ENCODE peak calls at places on chromosomes 5 and 9, in nine cellular contexts. Z is neuronal stem cell, O is endothelial cell of umbilical vein, G is IMR-90, J is HepG2, V is H9, M is astrocyte, H is colonic mucosa, I is neural progenitor cell. S is an unnamed sample.
A peak's percentile ranks its signal among the peaks of the same experiment; 100 is the strongest.

GRCh38 chr5:118597448-118597847 is 390.9 kb downstream of the DTWD2 start:
- DNase-seq in V (no peak), O (no peak), Z (no peak), G (no peak), M (no peak), I (no peak), H (no peak), J (no peak), S (peak; percentile 6)

GRCh38 chr5:83118471-83118870 is 41.1 kb downstream of the XRCC4 start:
- DNase-seq in I (no peak), H (no peak), J (no peak), V (no peak), M (no peak), Z (no peak), G (no peak), O (no peak), S (peak; percentile 13)

GRCh38 chr5:343461-344401 is 22.2 kb downstream of the AHRR start:
- DNase-seq in Z (no peak), M (peak; percentile 55), I (peak; percentile 71), J (peak; percentile 9), H (peak; percentile 46), G (peak; percentile 73), O (peak; percentile 45), V (no peak), S (peak; percentile 94)

GRCh38 chr5:141476132-141476909 is 555 bp downstream of the PCDHGC3 start:
- DNase-seq in I (peak; percentile 75), Z (no peak), O (peak; percentile 75), J (no peak), G (peak; percentile 85), M (peak; percentile 80), V (peak; percentile 59), H (peak; percentile 63), S (peak; percentile 89)

GRCh38 chr9:581673-582497 is 259.6 kb upstream of the DMRT1 start:
- DNase-seq in H (no peak), V (peak; percentile 71), I (peak; percentile 57), J (peak; percentile 41), G (no peak), M (no peak), Z (no peak), O (no peak), S (no peak)

GRCh38 chr5:134784241-134784920 is 25.8 kb downstream of the DDX46 start:
- DNase-seq in J (no peak), M (no peak), I (no peak), G (peak; percentile 33), V (no peak), H (no peak), Z (no peak), O (peak; percentile 22), S (peak; percentile 15)

GRCh38 chr5:15533124-15533893 is 33.3 kb downstream of the FBXL7 start:
- DNase-seq in O (peak; percentile 16), G (peak; percentile 55), I (no peak), H (no peak), J (no peak), M (peak; percentile 59), V (no peak), Z (no peak), S (peak; percentile 79)

GRCh38 chr5:157088342-157088990 is 20.4 kb downstream of the HAVCR2 start:
- DNase-seq in H (no peak), Z (no peak), O (no peak), M (no peak), V (no peak), J (no peak), I (no peak), G (no peak), S (no peak)

GRCh38 chr9:127555830-127556820 is 56.0 kb upstream of the STXBP1 start:
- DNase-seq in O (peak; percentile 93), H (peak; percentile 78), G (peak; percentile 96), M (peak; percentile 95), I (no peak), Z (no peak), J (no peak), V (peak; percentile 46), S (peak; percentile 99)

GRCh38 chr5:14268738-14269137 is 125.6 kb downstream of the TRIO start:
- DNase-seq in M (peak; percentile 54), O (peak; percentile 39), J (no peak), G (peak; percentile 50), H (no peak), I (no peak), V (no peak), Z (no peak), S (peak; percentile 65)

GRCh38 chr9:114392749-114393112 is 4.9 kb upstream of the AKNA start:
- DNase-seq in I (no peak), H (peak; percentile 83), G (no peak), J (no peak), O (no peak), V (no peak), Z (no peak), M (no peak), S (no peak)

GRCh38 chr5:150945947-150946346 is 41.2 kb upstream of the ZNF300 start:
- DNase-seq in V (no peak), O (no peak), I (no peak), G (no peak), J (no peak), Z (no peak), M (no peak), H (no peak), S (no peak)

GRCh38 chr5:58064799-58065198 is 395.1 kb downstream of the PLK2 start:
- DNase-seq in H (no peak), G (peak; percentile 29), M (peak; percentile 67), O (no peak), V (no peak), J (no peak), Z (no peak), I (no peak), S (peak; percentile 43)

GRCh38 chr5:133777951-133778350 is 165.6 kb upstream of the FSTL4 start:
- DNase-seq in M (no peak), O (no peak), V (peak; percentile 6), I (no peak), H (no peak), J (no peak), G (no peak), Z (no peak), S (no peak)

GRCh38 chr9:93884808-93885207 is 70.3 kb downstream of the BARX1 start:
- DNase-seq in M (no peak), O (no peak), H (no peak), G (no peak), V (no peak), Z (no peak), J (no peak), I (no peak), S (no peak)

GRCh38 chr9:86766912-86767311 is 180.4 kb downstream of the GAS1 start:
- DNase-seq in H (no peak), I (peak; percentile 45), J (peak; percentile 13), O (no peak), G (peak; percentile 89), Z (peak; percentile 23), M (peak; percentile 97), V (no peak), S (peak; percentile 96)

GRCh38 chr5:31477971-31478370 is 53.9 kb downstream of the DROSHA start:
- DNase-seq in I (no peak), V (no peak), O (no peak), Z (no peak), M (no peak), J (no peak), G (peak; percentile 37), H (no peak), S (no peak)

GRCh38 chr5:115098041-115098702 is 71.5 kb downstream of the TRIM36 start:
- DNase-seq in Z (peak; percentile 24), H (peak; percentile 49), M (peak; percentile 29), G (peak; percentile 60), V (no peak), I (peak; percentile 61), J (peak; percentile 32), O (peak; percentile 52), S (peak; percentile 70)

GRCh38 chr9:78028926-78029325 is 2.7 kb downstream of the GNAQ start:
- DNase-seq in J (no peak), I (no peak), Z (no peak), G (no peak), H (no peak), M (no peak), V (no peak), O (peak; percentile 44), S (peak; percentile 28)

GRCh38 chr5:179553006-179553405 is 2.7 kb downstream of the RUFY1 start:
- DNase-seq in O (no peak), Z (no peak), M (no peak), I (no peak), V (no peak), H (no peak), J (no peak), G (no peak), S (no peak)

GRCh38 chr5:6411141-6411540 is 32.8 kb upstream of the MED10 start:
- DNase-seq in M (no peak), H (no peak), Z (no peak), V (no peak), I (no peak), O (no peak), J (no peak), G (no peak), S (no peak)

GRCh38 chr5:446864-447263 is 3.9 kb downstream of the EXOC3 start:
- DNase-seq in O (peak; percentile 32), M (no peak), V (peak; percentile 19), J (peak; percentile 42), I (peak; percentile 57), G (peak; percentile 51), H (no peak), Z (no peak), S (peak; percentile 67)

GRCh38 chr5:170154744-170155143 is 49.0 kb downstream of the FOXI1 start:
- DNase-seq in V (no peak), Z (no peak), H (no peak), G (no peak), M (no peak), J (no peak), O (no peak), I (no peak), S (no peak)
- H3K9ac ChIP-seq in V (no peak overlapping the region), Z (no peak overlapping the region), H (no peak overlapping the region), G (no peak overlapping the region), M (no peak overlapping the region), J (no peak overlapping the region), O (no peak overlapping the region), I (no peak overlapping the region), S (no peak overlapping the region)

GRCh38 chr5:53902524-53902923 is 342.1 kb downstream of the NDUFS4 start:
- DNase-seq in G (no peak), V (no peak), I (no peak), Z (no peak), J (no peak), H (no peak), O (no peak), M (no peak), S (no peak)
- H3K9ac ChIP-seq in G (no peak overlapping the region), V (no peak overlapping the region), I (no peak overlapping the region), Z (no peak overlapping the region), J (no peak overlapping the region), H (no peak overlapping the region), O (no peak overlapping the region), M (no peak overlapping the region), S (no peak overlapping the region)

GRCh38 chr9:134061688-134062371 is 6.0 kb downstream of the BRD3 start:
- DNase-seq in H (no peak), G (no peak), V (peak; percentile 27), Z (no peak), I (peak; percentile 1), M (no peak), O (no peak), J (no peak), S (no peak)
- H3K9ac ChIP-seq in H (no peak overlapping the region), G (no peak overlapping the region), V (no peak overlapping the region), Z (no peak overlapping the region), I (peak overlapping the region; percentile 45), M (no peak overlapping the region), O (no peak overlapping the region), J (no peak overlapping the region), S (no peak overlapping the region)

DNA sequence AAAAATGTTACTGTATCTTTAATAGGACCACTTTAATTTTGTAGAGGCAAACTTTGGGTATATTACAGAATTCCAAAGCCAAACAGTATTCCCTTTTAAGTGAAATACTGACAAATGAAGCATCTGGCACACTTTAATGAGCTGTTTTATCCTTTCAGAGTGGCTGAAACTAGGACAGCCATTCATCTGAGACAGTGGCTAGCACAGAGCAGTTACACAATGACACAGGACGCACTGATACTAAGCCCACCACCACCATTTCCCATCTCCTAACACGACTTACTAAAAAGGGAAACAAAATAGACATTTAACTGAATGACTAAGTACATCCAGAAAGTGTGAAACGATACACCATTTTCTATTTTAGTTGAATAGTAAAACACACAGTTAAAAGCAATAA is 120.4 kb upstream of the RETREG1 start:
- DNase-seq in I (peak; percentile 41), H (no peak), Z (no peak), M (no peak), O (no peak), V (no peak), J (peak; percentile 13), G (no peak), S (no peak)
- H3K9ac ChIP-seq in I (no peak overlapping the region), H (no peak overlapping the region), Z (no peak overlapping the region), M (no peak overlapping the region), O (no peak overlapping the region), V (peak overlapping the region; percentile 92), J (peak overlapping the region; percentile 86), G (no peak overlapping the region), S (no peak overlapping the region)

S was measured in GM23248.